ENCODE peak calls at places on chromosome 16, in five cellular contexts. T is GM12878, S is SK-N-SH, K is HepG2, J is K562. H is an unnamed sample.

GRCh38 chr16:68416057-68417046 is 32.0 kb downstream of the SMPD3 start:
- DNase-seq in T (no peak), S (no peak), K (no peak), J (no peak), H (no peak)

GRCh38 chr16:85206472-85207356 is 94.4 kb upstream of the CIBAR2 start:
- DNase-seq in T (no peak), S (peak), K (no peak), J (no peak), H (no peak)

GRCh38 chr16:71628810-71629209 is 2.8 kb downstream of the MARVELD3 start:
- DNase-seq in T (no peak), S (no peak), K (no peak), J (no peak), H (no peak)

GRCh38 chr16:24577167-24577566 is 37.8 kb downstream of the RBBP6 start:
- DNase-seq in T (no peak), S (no peak), K (no peak), J (no peak), H (no peak)

GRCh38 chr16:27382187-27382855 is 19.7 kb upstream of the IL21R start:
- DNase-seq in T (no peak), S (no peak), K (no peak), J (no peak), H (no peak)

GRCh38 chr16:78005881-78006280 is 16.5 kb upstream of the CLEC3A start:
- DNase-seq in T (no peak), S (no peak), K (no peak), J (peak), H (peak)

GRCh38 chr16:81564368-81565060 is 119.9 kb downstream of the CMIP start:
- DNase-seq in T (no peak), S (no peak), K (no peak), J (no peak), H (no peak)

GRCh38 chr16:15032547-15033308 is 23.1 kb downstream of the NTAN1 start:
- DNase-seq in T (no peak), S (no peak), K (no peak), J (no peak), H (no peak)

GRCh38 chr16:82192665-82193064 is 22.6 kb upstream of the MPHOSPH6 start:
- DNase-seq in T (no peak), S (no peak), K (no peak), J (no peak), H (no peak)

GRCh38 chr16:84509032-84509950 is 4.8 kb upstream of the MEAK7 start:
- DNase-seq in T (no peak), S (no peak), K (no peak), J (no peak), H (no peak)

GRCh38 chr16:85419503-85420408 is 193.4 kb upstream of the GSE1 start:
- DNase-seq in T (no peak), S (no peak), K (no peak), J (no peak), H (no peak)

GRCh38 chr16:21186326-21186691 is 25.1 kb downstream of the ZP2 start:
- DNase-seq in T (no peak), S (no peak), K (peak), J (no peak), H (no peak)

GRCh38 chr16:69319826-69320730 is 8.9 kb downstream of the VPS4A start:
- DNase-seq in T (no peak), S (no peak), K (no peak), J (no peak), H (no peak)

GRCh38 chr16:72355561-72355960 is 183.6 kb upstream of the PMFBP1 start:
- DNase-seq in T (no peak), S (no peak), K (no peak), J (no peak), H (no peak)

GRCh38 chr16:74850027-74850426 is 75.4 kb upstream of the FA2H start:
- DNase-seq in T (no peak), S (no peak), K (no peak), J (no peak), H (no peak)

GRCh38 chr16:67865318-67865717 is 7.5 kb upstream of the EDC4 start:
- DNase-seq in T (no peak), S (peak), K (peak), J (no peak), H (peak)

GRCh38 chr16:81243927-81244326 is 5.4 kb downstream of the BCO1 start:
- DNase-seq in T (no peak), S (no peak), K (no peak), J (no peak), H (no peak)

GRCh38 chr16:85523602-85524364 is 89.3 kb upstream of the GSE1 start:
- DNase-seq in T (no peak), S (peak), K (peak), J (peak), H (peak)

GRCh38 chr16:22427556-22427955 is 53.1 kb upstream of the CDR2 start:
- DNase-seq in T (no peak), S (no peak), K (no peak), J (no peak), H (no peak)

GRCh38 chr16:66551362-66551761 is 1.0 kb upstream of the CKLF start:
- DNase-seq in T (peak), S (peak), K (peak), J (peak), H (peak)

GRCh38 chr16:73172621-73173312 is 124.8 kb upstream of the ZFHX3 start:
- DNase-seq in T (no peak), S (peak), K (no peak), J (peak), H (peak)

GRCh38 chr16:1098266-1098991 is 2.4 kb upstream of the C1QTNF8 start:
- DNase-seq in T (no peak), S (no peak), K (no peak), J (no peak), H (no peak)

GRCh38 chr16:27515874-27516353 is 33.8 kb downstream of the GTF3C1 start:
- DNase-seq in T (no peak), S (peak), K (peak), J (peak), H (peak)

GRCh38 chr16:86107190-86107589 is 208.2 kb downstream of the IRF8 start:
- DNase-seq in T (no peak), S (no peak), K (no peak), J (no peak), H (no peak)

GRCh38 chr16:69150146-69150865 is 17.9 kb downstream of the UTP4 start:
- DNase-seq in T (no peak), S (peak), K (peak), J (peak), H (peak)

GRCh38 chr16:79278506-79278905 is 322.0 kb downstream of the MAF start:
- DNase-seq in T (no peak), S (no peak), K (no peak), J (no peak), H (no peak)

GRCh38 chr16:46688101-46688656 is 799 bp downstream of the VPS35 start:
- DNase-seq in T (no peak), S (no peak), K (no peak), J (no peak), H (no peak)

GRCh38 chr16:87382023-87382785 is 1.4 kb downstream of the FBXO31 start:
- DNase-seq in T (no peak), S (no peak), K (peak), J (no peak), H (no peak)

GRCh38 chr16:86676216-86676800 is 98.0 kb downstream of the FOXL1 start:
- DNase-seq in T (no peak), S (no peak), K (no peak), J (no peak), H (no peak)

GRCh38 chr16:26816885-26817571 is 249.7 kb upstream of the C16orf82 start:
- DNase-seq in T (no peak), S (no peak), K (no peak), J (peak), H (no peak)

GRCh38 chr16:67641779-67642708 is 2.9 kb upstream of the CARMIL2 start:
- DNase-seq in T (no peak), S (no peak), K (no peak), J (no peak), H (no peak)

GRCh38 chr16:28317040-28317880 is 24.9 kb downstream of the SBK1 start:
- DNase-seq in T (no peak), S (peak), K (peak), J (peak), H (peak)

GRCh38 chr16:74743045-74743667 is 31.5 kb downstream of the FA2H start:
- DNase-seq in T (no peak), S (no peak), K (no peak), J (peak), H (no peak)

GRCh38 chr16:85316321-85316919 is 204.1 kb upstream of the CIBAR2 start:
- DNase-seq in T (no peak), S (peak), K (peak), J (peak), H (peak)

GRCh38 chr16:2008009-2008526 is 1.6 kb downstream of the ZNF598 start:
- DNase-seq in T (no peak), S (no peak), K (no peak), J (peak), H (no peak)

GRCh38 chr16:31465788-31466370 is 6.1 kb upstream of the TGFB1I1 start:
- DNase-seq in T (no peak), S (no peak), K (no peak), J (peak), H (no peak)

GRCh38 chr16:31467858-31468257 is 4.1 kb upstream of the TGFB1I1 start:
- DNase-seq in T (no peak), S (no peak), K (no peak), J (no peak), H (no peak)

GRCh38 chr16:31466381-31466841 is 5.5 kb upstream of the TGFB1I1 start:
- DNase-seq in T (no peak), S (no peak), K (no peak), J (peak), H (no peak)

GRCh38 chr16:31464781-31465260 is 5.5 kb downstream of the ARMC5 start:
- DNase-seq in T (no peak), S (no peak), K (no peak), J (no peak), H (no peak)

DNA sequence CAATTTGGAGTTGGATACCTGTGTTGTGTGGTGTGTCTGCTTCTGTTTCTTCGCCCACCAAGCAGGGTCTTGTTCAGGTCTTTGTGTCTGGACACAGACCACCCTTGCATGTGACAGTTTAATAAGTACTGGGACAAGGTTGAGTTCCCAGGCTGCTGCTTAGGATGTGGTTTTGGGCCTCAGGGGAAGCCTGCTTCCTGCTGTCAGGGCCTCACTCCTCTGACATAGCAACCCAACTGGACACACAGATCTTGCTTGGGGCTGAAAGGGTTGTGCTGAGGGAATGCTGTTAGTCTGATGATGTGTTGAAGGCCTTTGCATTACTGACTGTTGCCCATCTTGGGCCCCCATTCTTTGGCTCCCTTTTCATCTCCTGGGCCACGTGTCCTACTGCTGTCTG is 4.8 kb upstream of the TGFB1I1 start:
- DNase-seq in T (no peak), S (no peak), K (no peak), J (peak), H (no peak)
- TF ChIP-seq FOXM1 in T (no peak), S (no peak), K (no peak), J (no peak), H (no peak)

GRCh38 chr16:53433509-53433908 is 762 bp upstream of the RBL2 start:
- DNase-seq in T (no peak), S (no peak), K (no peak), J (no peak), H (no peak)

GRCh38 chr16:53428681-53429080 is 5.6 kb upstream of the RBL2 start:
- DNase-seq in T (no peak), S (no peak), K (no peak), J (no peak), H (no peak)

GRCh38 chr16:53430363-53430762 is 3.9 kb upstream of the RBL2 start:
- DNase-seq in T (no peak), S (no peak), K (no peak), J (no peak), H (no peak)

GRCh38 chr16:53433930-53434435 is 288 bp upstream of the RBL2 start:
- DNase-seq in T (no peak), S (no peak), K (peak), J (no peak), H (peak)

GRCh38 chr16:53429221-53429943 is 4.9 kb upstream of the RBL2 start:
- DNase-seq in T (no peak), S (peak), K (no peak), J (no peak), H (no peak)
- TF ChIP-seq FOXM1 in T (no peak), S (no peak), K (no peak), J (no peak), H (no peak)

GRCh38 chr16:12902511-12903324 is 1.3 kb downstream of the SHISA9 start:
- DNase-seq in T (no peak), S (peak), K (no peak), J (no peak), H (no peak)
- TF ChIP-seq FOXM1 in T (no peak), S (no peak), K (no peak), J (no peak), H (no peak)

DNA sequence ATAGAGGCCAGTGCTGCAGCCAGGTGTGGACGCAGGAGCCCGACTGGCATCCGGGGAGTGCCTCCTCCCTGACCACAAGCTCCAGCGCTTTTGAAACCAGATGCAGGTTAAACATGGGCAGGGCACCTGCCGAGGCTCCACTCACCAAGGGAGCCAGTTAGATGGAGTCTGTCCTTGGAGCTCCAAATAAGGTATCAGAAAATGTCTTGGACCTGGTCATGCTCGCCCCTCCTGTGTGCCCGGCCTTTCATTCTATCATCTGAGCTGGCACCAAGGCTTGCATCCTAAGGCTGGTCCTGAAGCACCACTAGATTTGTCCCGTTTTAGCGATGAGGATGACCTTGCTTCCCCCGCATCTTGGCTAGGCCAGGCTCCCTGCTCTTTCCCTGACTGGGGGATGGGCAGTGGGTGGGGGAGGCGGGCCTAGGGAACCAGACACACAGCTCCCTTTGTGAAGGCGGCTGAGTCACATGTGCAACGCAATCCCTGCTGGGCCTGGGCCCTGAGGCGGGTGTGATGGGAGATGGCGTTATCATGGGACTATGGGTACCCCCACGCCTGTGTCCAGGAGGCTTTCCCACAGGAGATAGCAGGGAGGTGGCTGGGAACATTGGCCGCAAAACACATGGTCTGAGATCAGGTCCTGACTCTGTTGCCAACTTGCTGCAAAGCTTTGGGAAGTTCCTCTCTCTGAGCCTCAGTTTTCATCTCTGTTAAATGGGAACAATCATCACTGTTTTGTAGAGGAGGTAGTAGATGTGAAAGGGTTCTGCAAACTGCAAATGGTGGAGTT is 5.0 kb upstream of the ADGRG1 start:
- DNase-seq in T (no peak), S (no peak), K (peak), J (peak), H (no peak)
- TF ChIP-seq FOXM1 in T (no peak), S (no peak), K (no peak), J (no peak), H (no peak)

DNA sequence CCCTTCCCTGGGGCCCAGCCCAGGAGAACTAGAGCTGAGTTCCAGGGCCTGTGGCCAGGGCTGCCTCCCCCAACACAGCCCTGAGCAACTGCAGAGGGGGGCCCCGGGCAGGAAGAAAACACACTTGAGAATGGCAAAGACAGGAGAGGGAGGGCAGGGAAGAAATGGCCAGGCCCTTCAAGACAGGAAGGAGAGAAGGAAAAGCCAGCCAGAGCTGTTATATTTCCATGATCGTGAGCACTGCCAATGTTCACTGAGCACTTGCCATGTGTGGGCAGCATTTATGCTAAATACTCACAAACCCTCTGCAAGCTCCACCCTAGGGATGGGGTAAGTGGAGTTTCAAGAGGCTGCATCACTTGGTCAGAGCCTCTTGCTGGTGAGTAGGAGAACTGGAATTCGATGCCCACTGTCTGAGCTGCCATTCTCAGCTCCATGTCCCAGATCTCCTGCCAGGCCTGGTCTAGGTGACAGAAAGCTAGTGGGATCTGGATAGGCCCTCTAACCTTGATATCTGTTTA is 224.3 kb downstream of the ZNF423 start:
- DNase-seq in T (no peak), S (no peak), K (no peak), J (no peak), H (no peak)
- TF ChIP-seq FOXM1 in T (no peak), S (no peak), K (no peak), J (no peak), H (no peak)

DNA sequence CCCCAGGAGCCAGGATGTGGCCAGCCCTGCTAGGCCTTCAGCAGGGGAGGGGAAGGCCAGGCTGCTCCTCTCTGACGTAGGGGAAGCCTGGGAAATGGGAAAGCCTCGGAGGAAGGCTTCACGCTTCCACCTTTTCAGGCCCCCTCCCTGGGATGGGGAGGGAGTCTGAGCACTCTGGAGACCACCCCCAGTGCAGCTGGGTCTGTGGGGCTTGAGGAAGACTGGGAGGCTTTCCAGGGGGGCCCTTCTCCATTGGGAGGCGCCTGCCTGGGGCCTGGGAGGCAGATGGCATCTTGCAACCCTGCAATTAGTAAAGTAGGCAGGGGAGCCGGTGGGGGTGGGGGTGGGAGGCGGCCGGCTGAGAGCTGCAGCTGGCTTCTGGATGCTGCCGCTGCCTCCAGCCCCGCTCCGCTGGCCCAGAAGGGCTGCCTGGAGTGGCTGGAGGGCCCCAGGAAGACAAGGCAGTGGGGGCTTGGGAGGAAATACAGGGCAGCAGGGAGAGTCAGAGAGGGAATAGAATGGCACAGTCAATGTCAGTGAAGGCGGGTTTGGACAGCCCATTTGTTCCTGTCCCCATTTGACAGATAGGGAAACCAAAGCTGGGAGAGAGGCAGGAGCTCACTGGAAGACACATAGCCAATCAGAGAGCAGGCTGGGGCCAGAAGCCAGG is 21.3 kb upstream of the DOK4 start:
- DNase-seq in T (no peak), S (peak), K (no peak), J (no peak), H (no peak)
- TF ChIP-seq FOXM1 in T (no peak), S (no peak), K (no peak), J (no peak), H (no peak)

GRCh38 chr16:31135535-31136286 is at the start of gene PRSS8:
- DNase-seq in T (no peak), S (no peak), K (no peak), J (peak), H (no peak)
- TF ChIP-seq FOXM1 in T (no peak), S (no peak), K (no peak), J (no peak), H (no peak)

GRCh38 chr16:58661199-58661830 is 23.3 kb downstream of the SLC38A7 start:
- DNase-seq in T (no peak), S (peak), K (peak), J (peak), H (peak)
- TF ChIP-seq FOXM1 in T (no peak), S (no peak), K (no peak), J (no peak), H (no peak)

GRCh38 chr16:58264961-58265479 is 29.8 kb downstream of the PRSS54 start:
- DNase-seq in T (no peak), S (peak), K (no peak), J (peak), H (peak)
- TF ChIP-seq FOXM1 in T (no peak), S (no peak), K (no peak), J (no peak), H (no peak)

DNA sequence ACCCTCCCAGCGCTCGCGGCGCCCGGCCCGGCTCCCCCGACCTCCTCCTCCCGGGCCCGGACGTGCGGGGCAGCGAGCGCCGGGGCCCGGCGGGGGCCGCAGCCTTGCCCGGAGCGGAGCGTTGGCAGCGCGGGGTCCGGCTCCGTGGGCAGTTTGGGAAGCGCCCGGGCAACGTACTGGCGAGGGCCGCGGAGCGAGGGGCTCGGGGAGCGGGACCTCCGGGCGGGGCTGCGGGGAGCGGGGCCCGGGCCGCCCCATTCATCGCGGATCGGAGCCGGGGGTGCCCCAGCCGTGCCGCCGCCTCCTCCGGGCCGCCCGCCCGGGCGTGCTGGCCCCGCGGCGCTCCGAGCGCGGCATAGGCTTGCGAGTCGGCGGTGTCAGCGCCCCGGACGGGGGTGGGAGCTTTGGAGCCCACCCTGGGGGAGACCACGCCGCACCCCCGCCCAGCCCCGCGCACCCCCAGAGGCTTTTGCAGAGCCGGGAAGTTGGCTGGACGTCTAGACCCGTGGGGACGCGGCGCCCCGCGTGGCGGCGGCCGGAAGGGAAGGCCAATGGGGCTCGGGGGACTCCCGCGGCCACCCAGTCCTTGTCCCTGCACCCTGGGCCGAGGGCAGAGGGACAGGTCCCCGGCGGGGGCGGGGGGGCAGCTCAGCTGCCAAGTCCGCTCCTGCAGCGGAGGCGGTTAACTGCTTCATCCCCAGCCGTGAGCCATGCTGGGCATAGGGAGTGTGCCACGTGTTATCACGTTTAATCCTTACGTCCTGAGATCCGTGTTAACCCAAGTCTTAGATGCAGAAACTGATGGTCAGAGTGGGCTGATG is 852 bp downstream of the ZNF469 start:
- DNase-seq in T (no peak), S (peak), K (no peak), J (peak), H (peak)
- TF ChIP-seq FOXM1 in T (no peak), S (no peak), K (no peak), J (no peak), H (no peak)

H was measured in HEK293T.